ENCODE peak calls at places on chromosomes 7 and 10, in nine cellular contexts. One of them, this sample, is unnamed.

GRCh38 chr7:151454932-151455530 is 15.1 kb upstream of the CRYGN start:
- DNase-seq in A549: no peak
- DNase-seq in tibial nerve: no peak
- DNase-seq in ovary: no peak
- DNase-seq in NB4: no peak
- DNase-seq in IMR-90: no peak
- DNase-seq in H54: no peak
- DNase-seq in heart left ventricle: no peak
- DNase-seq in GM12891: no peak
- DNase-seq in this sample: no peak

GRCh38 chr10:93030409-93030808 is 30.2 kb upstream of the CYP26C1 start:
- DNase-seq in ovary: no peak
- DNase-seq in H54: peak
- DNase-seq in IMR-90: peak
- DNase-seq in heart left ventricle: no peak
- DNase-seq in A549: peak
- DNase-seq in NB4: no peak
- DNase-seq in tibial nerve: no peak
- DNase-seq in GM12891: no peak
- DNase-seq in this sample: no peak

GRCh38 chr7:131235489-131236317 is 92.0 kb upstream of the MKLN1 start:
- DNase-seq in GM12891: no peak
- DNase-seq in tibial nerve: peak
- DNase-seq in heart left ventricle: no peak
- DNase-seq in A549: peak
- DNase-seq in H54: peak
- DNase-seq in NB4: peak
- DNase-seq in ovary: no peak
- DNase-seq in IMR-90: peak
- DNase-seq in this sample: no peak

GRCh38 chr10:117461766-117462423 is 80.7 kb upstream of the EMX2 start:
- DNase-seq in IMR-90: peak
- DNase-seq in tibial nerve: peak
- DNase-seq in ovary: no peak
- DNase-seq in A549: peak
- DNase-seq in heart left ventricle: no peak
- DNase-seq in NB4: peak
- DNase-seq in GM12891: no peak
- DNase-seq in H54: peak
- DNase-seq in this sample: no peak

GRCh38 chr7:44534501-44534900 is 6.6 kb downstream of the NPC1L1 start:
- DNase-seq in ovary: no peak
- DNase-seq in heart left ventricle: no peak
- DNase-seq in IMR-90: no peak
- DNase-seq in tibial nerve: no peak
- DNase-seq in GM12891: peak
- DNase-seq in NB4: peak
- DNase-seq in A549: peak
- DNase-seq in H54: peak
- DNase-seq in this sample: no peak

GRCh38 chr10:116316533-116316932 is 7.7 kb upstream of the CCDC172 start:
- DNase-seq in heart left ventricle: no peak
- DNase-seq in IMR-90: no peak
- DNase-seq in A549: no peak
- DNase-seq in GM12891: no peak
- DNase-seq in tibial nerve: no peak
- DNase-seq in H54: no peak
- DNase-seq in NB4: peak
- DNase-seq in ovary: no peak
- DNase-seq in this sample: no peak

GRCh38 chr7:122719010-122719578 is 16.4 kb upstream of the RNF148 start:
- DNase-seq in tibial nerve: no peak
- DNase-seq in IMR-90: no peak
- DNase-seq in ovary: no peak
- DNase-seq in GM12891: no peak
- DNase-seq in A549: no peak
- DNase-seq in H54: no peak
- DNase-seq in heart left ventricle: no peak
- DNase-seq in NB4: no peak
- DNase-seq in this sample: no peak

GRCh38 chr7:43647314-43647691 is 64.4 kb downstream of the STK17A start:
- DNase-seq in NB4: no peak
- DNase-seq in heart left ventricle: no peak
- DNase-seq in IMR-90: peak
- DNase-seq in A549: no peak
- DNase-seq in tibial nerve: no peak
- DNase-seq in H54: no peak
- DNase-seq in ovary: no peak
- DNase-seq in GM12891: no peak
- DNase-seq in this sample: no peak

GRCh38 chr10:110852255-110852896 is 19.4 kb upstream of the PDCD4 start:
- DNase-seq in heart left ventricle: no peak
- DNase-seq in GM12891: no peak
- DNase-seq in H54: peak
- DNase-seq in tibial nerve: no peak
- DNase-seq in IMR-90: peak
- DNase-seq in A549: no peak
- DNase-seq in NB4: no peak
- DNase-seq in ovary: no peak
- DNase-seq in this sample: no peak

GRCh38 chr7:19296617-19297016 is 151.4 kb upstream of the FERD3L start:
- DNase-seq in H54: no peak
- DNase-seq in IMR-90: no peak
- DNase-seq in heart left ventricle: no peak
- DNase-seq in GM12891: no peak
- DNase-seq in NB4: no peak
- DNase-seq in A549: no peak
- DNase-seq in tibial nerve: no peak
- DNase-seq in ovary: no peak
- DNase-seq in this sample: peak

GRCh38 chr10:90306187-90306586 is 551.7 kb downstream of the HTR7 start:
- DNase-seq in H54: no peak
- DNase-seq in tibial nerve: no peak
- DNase-seq in NB4: no peak
- DNase-seq in IMR-90: peak
- DNase-seq in GM12891: no peak
- DNase-seq in A549: no peak
- DNase-seq in ovary: no peak
- DNase-seq in heart left ventricle: no peak
- DNase-seq in this sample: no peak

GRCh38 chr7:85851571-85852193 is 664.8 kb upstream of the SEMA3D start:
- DNase-seq in ovary: no peak
- DNase-seq in IMR-90: peak
- DNase-seq in tibial nerve: no peak
- DNase-seq in A549: peak
- DNase-seq in H54: no peak
- DNase-seq in NB4: peak
- DNase-seq in GM12891: no peak
- DNase-seq in heart left ventricle: no peak
- DNase-seq in this sample: no peak

GRCh38 chr7:7157177-7157886 is 25.0 kb upstream of the C1GALT1 start:
- DNase-seq in H54: peak
- DNase-seq in GM12891: no peak
- DNase-seq in ovary: no peak
- DNase-seq in tibial nerve: peak
- DNase-seq in NB4: peak
- DNase-seq in A549: no peak
- DNase-seq in heart left ventricle: no peak
- DNase-seq in IMR-90: peak
- DNase-seq in this sample: no peak

GRCh38 chr7:122535086-122535485 is 163.8 kb downstream of the RNF133 start:
- DNase-seq in GM12891: no peak
- DNase-seq in tibial nerve: no peak
- DNase-seq in NB4: no peak
- DNase-seq in ovary: no peak
- DNase-seq in H54: no peak
- DNase-seq in heart left ventricle: no peak
- DNase-seq in A549: no peak
- DNase-seq in IMR-90: no peak
- DNase-seq in this sample: no peak

GRCh38 chr10:79058899-79059771 is 9.6 kb upstream of the ZMIZ1 start:
- DNase-seq in IMR-90: no peak
- DNase-seq in A549: no peak
- DNase-seq in heart left ventricle: peak
- DNase-seq in tibial nerve: no peak
- DNase-seq in GM12891: no peak
- DNase-seq in ovary: peak
- DNase-seq in H54: no peak
- DNase-seq in NB4: no peak
- DNase-seq in this sample: no peak

GRCh38 chr7:129150199-129150996 is 5.9 kb downstream of the TSPAN33 start:
- DNase-seq in GM12891: no peak
- DNase-seq in A549: no peak
- DNase-seq in H54: no peak
- DNase-seq in tibial nerve: no peak
- DNase-seq in NB4: no peak
- DNase-seq in IMR-90: no peak
- DNase-seq in ovary: no peak
- DNase-seq in heart left ventricle: no peak
- DNase-seq in this sample: no peak

GRCh38 chr7:7639847-7640220 is 718 bp upstream of the UMAD1 start:
- DNase-seq in IMR-90: peak
- DNase-seq in heart left ventricle: no peak
- DNase-seq in GM12891: no peak
- DNase-seq in NB4: peak
- DNase-seq in A549: peak
- DNase-seq in H54: no peak
- DNase-seq in tibial nerve: peak
- DNase-seq in ovary: no peak
- DNase-seq in this sample: no peak

GRCh38 chr7:72391821-72392377 is 20.2 kb downstream of the CALN1 start:
- DNase-seq in IMR-90: no peak
- DNase-seq in NB4: no peak
- DNase-seq in GM12891: no peak
- DNase-seq in H54: no peak
- DNase-seq in A549: no peak
- DNase-seq in heart left ventricle: no peak
- DNase-seq in tibial nerve: no peak
- DNase-seq in ovary: no peak
- DNase-seq in this sample: no peak

GRCh38 chr10:72310241-72310633 is 36.5 kb downstream of the DDIT4 start:
- DNase-seq in GM12891: no peak
- DNase-seq in ovary: no peak
- DNase-seq in tibial nerve: no peak
- DNase-seq in heart left ventricle: no peak
- DNase-seq in NB4: no peak
- DNase-seq in IMR-90: no peak
- DNase-seq in A549: no peak
- DNase-seq in H54: no peak
- DNase-seq in this sample: no peak

GRCh38 chr7:107118109-107118900 is 50.5 kb upstream of the HBP1 start:
- DNase-seq in heart left ventricle: no peak
- DNase-seq in A549: no peak
- DNase-seq in NB4: no peak
- DNase-seq in ovary: no peak
- DNase-seq in tibial nerve: no peak
- DNase-seq in IMR-90: peak
- DNase-seq in GM12891: no peak
- DNase-seq in H54: no peak
- DNase-seq in this sample: no peak

GRCh38 chr10:124917168-124917938 is 24.6 kb upstream of the ZRANB1 start:
- DNase-seq in tibial nerve: peak
- DNase-seq in ovary: peak
- DNase-seq in heart left ventricle: no peak
- DNase-seq in A549: peak
- DNase-seq in GM12891: peak
- DNase-seq in H54: no peak
- DNase-seq in IMR-90: peak
- DNase-seq in NB4: peak
- DNase-seq in this sample: no peak
- TF ChIP-seq POLR2A in tibial nerve: no peak
- TF ChIP-seq POLR2A in ovary: no peak
- TF ChIP-seq POLR2A in heart left ventricle: no peak
- TF ChIP-seq POLR2A in A549: no peak
- TF ChIP-seq POLR2A in GM12891: no peak
- TF ChIP-seq POLR2A in H54: no peak
- TF ChIP-seq POLR2A in IMR-90: no peak
- TF ChIP-seq POLR2A in NB4: no peak
- TF ChIP-seq POLR2A in this sample: no peak

GRCh38 chr7:27156508-27156898 is at the start of gene HOXA7:
- DNase-seq in A549: peak
- DNase-seq in NB4: peak
- DNase-seq in tibial nerve: peak
- DNase-seq in GM12891: no peak
- DNase-seq in heart left ventricle: peak
- DNase-seq in IMR-90: peak
- DNase-seq in H54: no peak
- DNase-seq in ovary: peak
- DNase-seq in this sample: peak
- TF ChIP-seq POLR2A in A549: no peak
- TF ChIP-seq POLR2A in NB4: no peak
- TF ChIP-seq POLR2A in tibial nerve: no peak
- TF ChIP-seq POLR2A in GM12891: no peak
- TF ChIP-seq POLR2A in heart left ventricle: no peak
- TF ChIP-seq POLR2A in IMR-90: no peak
- TF ChIP-seq POLR2A in H54: no peak
- TF ChIP-seq POLR2A in ovary: no peak
- TF ChIP-seq POLR2A in this sample: no peak

GRCh38 chr7:4842302-4843064 is 19.3 kb downstream of the PAPOLB start:
- DNase-seq in GM12891: no peak
- DNase-seq in tibial nerve: no peak
- DNase-seq in NB4: no peak
- DNase-seq in A549: no peak
- DNase-seq in heart left ventricle: no peak
- DNase-seq in ovary: no peak
- DNase-seq in H54: no peak
- DNase-seq in IMR-90: peak
- DNase-seq in this sample: peak
- TF ChIP-seq POLR2A in GM12891: no peak
- TF ChIP-seq POLR2A in tibial nerve: no peak
- TF ChIP-seq POLR2A in NB4: no peak
- TF ChIP-seq POLR2A in A549: no peak
- TF ChIP-seq POLR2A in heart left ventricle: no peak
- TF ChIP-seq POLR2A in ovary: no peak
- TF ChIP-seq POLR2A in H54: no peak
- TF ChIP-seq POLR2A in IMR-90: no peak
- TF ChIP-seq POLR2A in this sample: no peak

DNA sequence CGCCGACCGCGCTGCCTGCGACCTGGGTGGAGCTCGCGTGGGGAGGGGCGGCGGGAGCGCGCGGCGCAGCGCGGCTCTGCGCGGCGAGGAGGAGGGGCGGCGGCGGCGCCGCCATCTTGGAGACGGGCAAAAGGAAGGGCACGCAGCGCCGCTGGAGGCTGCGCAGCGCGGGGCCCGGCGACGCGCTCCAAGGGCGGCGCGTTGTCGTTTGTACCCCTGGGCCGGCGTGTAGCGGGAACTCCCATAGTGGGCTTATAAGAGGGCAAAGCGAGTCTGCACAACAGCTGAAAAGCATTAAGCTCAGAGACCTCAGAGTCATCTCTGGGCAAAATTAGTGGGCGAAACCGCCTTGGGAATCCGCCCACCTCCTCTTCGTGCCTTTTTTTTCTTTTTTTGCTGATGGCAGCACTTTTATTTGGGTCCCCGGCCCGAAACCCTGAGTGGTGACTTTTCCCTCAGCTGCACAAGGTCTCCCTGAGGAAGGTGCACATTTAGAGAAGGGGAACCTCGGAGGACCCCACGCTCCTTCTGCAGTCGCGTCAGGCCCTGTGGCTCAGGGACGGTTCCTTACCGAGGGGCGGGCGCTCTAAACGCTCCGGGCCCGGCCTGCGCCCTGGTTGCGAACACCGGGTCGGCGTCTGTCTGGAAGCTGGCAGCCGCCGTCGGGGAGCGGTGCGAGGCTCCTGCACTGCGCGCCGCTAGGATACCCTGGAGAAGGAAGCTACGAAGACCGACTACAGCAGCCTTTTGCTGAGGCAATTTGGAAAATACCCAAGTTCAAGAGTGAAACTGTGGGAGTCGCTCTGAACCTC is 423 bp upstream of the MCMBP start:
- DNase-seq in tibial nerve: peak
- DNase-seq in heart left ventricle: peak
- DNase-seq in A549: peak
- DNase-seq in ovary: peak
- DNase-seq in GM12891: peak
- DNase-seq in H54: peak
- DNase-seq in IMR-90: peak
- DNase-seq in NB4: peak
- DNase-seq in this sample: peak
- TF ChIP-seq POLR2A in tibial nerve: no peak
- TF ChIP-seq POLR2A in heart left ventricle: no peak
- TF ChIP-seq POLR2A in A549: peak
- TF ChIP-seq POLR2A in ovary: no peak
- TF ChIP-seq POLR2A in GM12891: peak
- TF ChIP-seq POLR2A in H54: peak
- TF ChIP-seq POLR2A in IMR-90: no peak
- TF ChIP-seq POLR2A in NB4: peak
- TF ChIP-seq POLR2A in this sample: no peak